ENCODE peak calls at places on chromosome 3, in six cellular contexts. Y is K562, M is GM12878, Q is GM12891, S is HepG2, O is H1. A is an unnamed sample.

GRCh38 chr3:113533534-113533892 is 1.2 kb downstream of the SIDT1 start:
- DNase-seq in Y (no peak), M (no peak), Q (no peak), S (no peak), O (no peak), A (no peak)

GRCh38 chr3:430186-430585 is 233.6 kb downstream of the CHL1 start:
- DNase-seq in Y (no peak), M (no peak), Q (no peak), S (no peak), O (no peak), A (no peak)

GRCh38 chr3:197406266-197406665 is 107.9 kb upstream of the DLG1 start:
- DNase-seq in Y (peak; percentile 3), M (no peak), Q (no peak), S (no peak), O (no peak), A (no peak)

GRCh38 chr3:128624526-128625138 is 26.0 kb downstream of the RPN1 start:
- DNase-seq in Y (no peak), M (no peak), Q (no peak), S (no peak), O (no peak), A (no peak)

GRCh38 chr3:193970773-193971206 is 165.2 kb upstream of the HES1 start:
- DNase-seq in Y (no peak), M (no peak), Q (no peak), S (peak; percentile 22), O (no peak), A (no peak)

GRCh38 chr3:161414907-161415306 is 43.6 kb upstream of the SPTSSB start:
- DNase-seq in Y (no peak), M (no peak), Q (no peak), S (no peak), O (no peak), A (no peak)

GRCh38 chr3:33716227-33716626 is 1.8 kb downstream of the CLASP2 start:
- DNase-seq in Y (peak; percentile 30), M (no peak), Q (no peak), S (no peak), O (no peak), A (no peak)

GRCh38 chr3:72320911-72321385 is 527.3 kb downstream of the SHQ1 start:
- DNase-seq in Y (no peak), M (no peak), Q (no peak), S (no peak), O (no peak), A (no peak)

GRCh38 chr3:57518276-57518914 is 25.7 kb downstream of the DNAH12 start:
- DNase-seq in Y (no peak), M (no peak), Q (no peak), S (no peak), O (no peak), A (no peak)

GRCh38 chr3:111080357-111080937 is 8.8 kb downstream of the NECTIN3 start:
- DNase-seq in Y (no peak), M (no peak), Q (no peak), S (peak; percentile 39), O (no peak), A (no peak)

GRCh38 chr3:186268616-186269448 is 93.2 kb downstream of the DGKG start:
- DNase-seq in Y (no peak), M (no peak), Q (no peak), S (peak; percentile 34), O (peak; percentile 62), A (no peak)

GRCh38 chr3:49311283-49311682 is 28.6 kb downstream of the USP4 start:
- DNase-seq in Y (no peak), M (peak; percentile 67), Q (no peak), S (no peak), O (no peak), A (no peak)

DNA sequence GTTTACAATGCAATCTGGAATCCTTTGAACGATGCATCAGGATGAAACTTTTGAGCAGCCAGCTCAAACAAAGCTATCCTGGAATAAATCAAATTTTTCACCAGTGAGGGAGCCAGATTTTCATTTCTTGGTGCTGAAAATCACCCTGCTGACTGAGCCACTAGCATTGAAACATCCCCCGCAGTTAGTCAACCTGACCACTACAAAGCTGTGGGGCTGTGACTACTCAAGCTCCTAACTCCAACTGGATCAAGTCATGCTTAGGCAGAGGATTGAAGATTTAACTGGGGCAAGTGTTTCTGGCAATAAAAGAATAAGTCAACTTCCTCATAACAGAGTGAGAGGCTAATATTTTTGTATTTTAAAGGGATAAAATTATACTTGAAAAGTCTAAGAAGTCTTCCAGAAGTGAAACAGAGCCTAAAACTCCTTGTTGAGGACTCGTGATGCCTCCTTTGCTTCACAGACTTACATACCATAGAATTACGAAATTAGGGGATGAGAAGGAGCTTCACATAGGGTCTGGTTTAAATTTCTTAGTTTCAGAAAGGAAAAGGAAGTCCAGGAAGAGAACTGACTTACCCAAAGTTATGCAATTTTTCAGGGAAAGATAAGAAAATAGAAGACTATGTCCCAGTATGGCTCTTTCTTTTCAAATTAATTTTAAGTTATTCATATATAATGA is 177.8 kb downstream of the SERPINI1 start:
- DNase-seq in Y (no peak), M (no peak), Q (no peak), S (no peak), O (no peak), A (no peak)
- TF ChIP-seq POLR2AphosphoS5 in Y (no peak), M (no peak), Q (no peak), S (no peak), O (no peak), A (no peak)

GRCh38 chr3:156609115-156609514 is 54.2 kb upstream of the SSR3 start:
- DNase-seq in Y (no peak), M (no peak), Q (no peak), S (no peak), O (no peak), A (no peak)

GRCh38 chr3:156612906-156613305 is 58.0 kb upstream of the SSR3 start:
- DNase-seq in Y (no peak), M (no peak), Q (no peak), S (no peak), O (no peak), A (no peak)

GRCh38 chr3:156609546-156609945 is 54.6 kb upstream of the SSR3 start:
- DNase-seq in Y (no peak), M (no peak), Q (no peak), S (no peak), O (no peak), A (no peak)

GRCh38 chr3:156610154-156610553 is 55.2 kb upstream of the SSR3 start:
- DNase-seq in Y (no peak), M (no peak), Q (no peak), S (no peak), O (no peak), A (no peak)

DNA sequence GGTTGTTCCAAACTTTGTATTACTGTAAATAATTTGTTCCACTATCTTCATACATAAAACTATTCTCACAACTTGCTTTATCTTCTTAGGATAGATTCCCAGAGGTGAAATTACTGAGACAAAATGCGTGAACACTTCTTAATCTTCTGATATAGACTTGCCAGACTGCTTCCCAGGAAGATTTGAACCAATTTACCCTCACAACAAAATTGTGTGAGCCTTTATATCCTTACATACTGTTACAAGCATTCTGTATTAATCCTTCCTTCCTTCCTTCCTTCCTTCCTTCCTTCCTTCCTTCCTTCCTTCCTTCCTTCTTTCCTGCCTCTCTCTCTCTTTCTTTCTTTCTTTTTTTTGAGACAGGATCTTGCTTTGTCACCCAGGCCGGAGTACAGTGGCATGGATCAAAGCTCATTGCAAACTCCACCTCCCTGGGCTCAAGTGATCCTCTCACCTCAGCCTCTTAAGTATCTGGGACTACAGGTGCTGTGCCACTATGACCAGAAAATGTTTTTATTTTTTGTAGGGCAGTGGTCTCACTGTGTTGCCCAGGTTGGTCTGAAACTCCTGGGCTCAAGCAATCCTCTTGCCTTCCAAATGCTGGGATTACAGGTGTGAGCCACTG is 57.1 kb upstream of the SSR3 start:
- DNase-seq in Y (no peak), M (no peak), Q (no peak), S (no peak), O (no peak), A (no peak)
- TF ChIP-seq POLR2A in Y (no peak), M (no peak), Q (no peak), S (no peak), O (no peak), A (no peak)

DNA sequence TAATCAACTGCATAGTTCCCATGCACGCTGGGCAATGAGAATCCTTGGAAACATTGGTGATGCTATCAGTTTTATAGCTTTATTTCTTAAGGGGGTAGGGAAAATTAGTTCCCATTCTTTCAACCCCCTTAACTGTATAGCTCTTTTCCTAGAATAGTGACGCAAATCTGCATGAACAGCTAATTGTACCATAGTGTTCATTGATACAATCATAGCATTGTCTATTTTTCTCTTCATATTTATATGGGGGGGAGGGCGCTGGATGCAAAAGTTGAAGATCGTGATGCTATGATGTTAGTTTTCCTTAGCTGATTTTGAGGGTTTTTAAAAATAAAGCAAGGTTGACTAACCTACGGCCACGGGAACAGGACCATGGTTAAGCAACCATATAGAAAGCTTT is 32.4 kb upstream of the SAMMSON start:
- DNase-seq in Y (no peak), M (no peak), Q (no peak), S (no peak), O (no peak), A (no peak)
- TF ChIP-seq TAF1 in Y (no peak), M (no peak), Q (no peak), S (no peak), O (no peak), A (no peak)

GRCh38 chr3:79597719-79598118 is 170.1 kb downstream of the ROBO1 start:
- DNase-seq in Y (no peak), M (no peak), Q (no peak), S (no peak), O (no peak), A (no peak)

GRCh38 chr3:79598594-79598993 is 169.2 kb downstream of the ROBO1 start:
- DNase-seq in Y (no peak), M (no peak), Q (no peak), S (no peak), O (peak; percentile 44), A (no peak)

GRCh38 chr3:79606414-79606813 is 161.4 kb downstream of the ROBO1 start:
- DNase-seq in Y (no peak), M (no peak), Q (no peak), S (no peak), O (no peak), A (no peak)

GRCh38 chr3:79604681-79605080 is 163.1 kb downstream of the ROBO1 start:
- DNase-seq in Y (no peak), M (no peak), Q (no peak), S (no peak), O (no peak), A (no peak)

GRCh38 chr3:79602385-79602784 is 165.4 kb downstream of the ROBO1 start:
- DNase-seq in Y (no peak), M (no peak), Q (no peak), S (no peak), O (no peak), A (no peak)
- TF ChIP-seq POLR2AphosphoS5 in Y (no peak), M (no peak), Q (no peak), S (no peak), O (no peak), A (no peak)

DNA sequence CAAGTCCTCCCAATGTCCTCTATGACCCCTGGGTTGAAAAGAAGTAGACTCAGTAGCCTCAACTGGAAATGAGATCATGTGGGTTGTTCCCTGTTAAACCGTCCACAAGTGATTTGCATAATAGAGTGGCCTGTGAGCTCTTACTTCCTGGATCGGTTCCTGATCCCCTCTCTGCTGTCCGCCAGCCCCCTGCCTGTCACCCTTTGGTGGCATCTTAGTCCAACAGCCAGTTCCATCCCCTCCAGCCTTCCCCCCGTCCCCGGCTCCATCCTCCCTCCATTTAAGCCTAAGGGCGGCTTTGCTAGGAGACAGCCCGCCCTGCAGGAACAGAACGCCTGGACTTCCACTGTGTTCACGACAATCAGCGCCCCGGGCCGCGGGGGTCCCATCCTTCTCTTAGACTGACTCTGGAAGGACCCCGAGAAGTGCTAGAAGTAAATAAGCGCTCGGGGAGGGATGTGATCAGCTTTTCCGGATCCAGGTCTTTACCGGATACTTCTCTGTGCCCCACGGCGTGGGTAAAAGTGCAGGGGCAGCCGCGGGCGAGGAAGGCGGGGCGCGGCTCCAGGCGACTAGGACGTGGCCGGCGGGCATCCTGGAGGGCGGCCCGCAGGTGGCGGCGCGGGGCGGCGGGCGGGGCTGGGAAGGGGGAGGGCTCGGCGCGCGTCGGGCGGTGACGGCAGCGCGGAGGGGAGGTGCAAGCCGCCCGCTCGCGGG is 51.2 kb upstream of the ULK4 start:
- DNase-seq in Y (peak; percentile 93), M (peak; percentile 86), Q (peak; percentile 69), S (peak; percentile 37), O (peak; percentile 72), A (peak; percentile 73)
- TF ChIP-seq POLR2A in Y (peak; percentile 68), M (peak; percentile 88), Q (peak; percentile 78), S (no peak), O (no peak), A (peak; percentile 81)